ENCODE peak calls at places on chromosome 17, in seven cellular contexts. T is CD4-positive, alpha-beta T cell; M is Karpas-422; O is cardiac muscle cell; N is testis; Z is aorta; P is HCT116. D is an unnamed sample.

GRCh38 chr17:47961406-47961805 is 3.7 kb upstream of the PRR15L start:
- DNase-seq in N (no peak), T (no peak), M (no peak), O (no peak), P (no peak), Z (no peak), D (no peak)

GRCh38 chr17:2594657-2595085 is 1.2 kb downstream of the PAFAH1B1 start:
- DNase-seq in Z (no peak), N (no peak), T (no peak), M (peak; percentile 58), P (no peak), O (peak; percentile 11), D (no peak)

GRCh38 chr17:51389875-51390274 is 129.5 kb downstream of the UTP18 start:
- DNase-seq in N (no peak), M (no peak), Z (no peak), O (no peak), T (no peak), P (no peak), D (no peak)

GRCh38 chr17:70187383-70187782 is 18.1 kb downstream of the KCNJ2 start:
- DNase-seq in Z (no peak), M (no peak), P (no peak), N (no peak), O (no peak), T (no peak), D (no peak)

GRCh38 chr17:82003411-82004381 is 19.0 kb downstream of the CENPX start:
- DNase-seq in M (no peak), O (peak; percentile 96), T (no peak), N (no peak), P (peak; percentile 84), Z (peak; percentile 96), D (no peak)

GRCh38 chr17:9410285-9410684 is 165.3 kb downstream of the STX8 start:
- DNase-seq in M (no peak), N (no peak), O (no peak), Z (no peak), T (no peak), P (no peak), D (no peak)

GRCh38 chr17:60145006-60145935 is 4.5 kb upstream of the CA4 start:
- DNase-seq in N (no peak), P (no peak), O (peak; percentile 40), Z (no peak), T (no peak), M (no peak), D (no peak)

GRCh38 chr17:60610481-60610880 is 10.5 kb downstream of the PPM1D start:
- DNase-seq in Z (no peak), P (no peak), N (no peak), T (no peak), M (no peak), O (peak; percentile 70), D (no peak)

GRCh38 chr17:43003542-43004172 is 2.9 kb upstream of the IFI35 start:
- DNase-seq in T (no peak), O (peak; percentile 52), P (peak; percentile 61), Z (peak; percentile 87), M (peak; percentile 61), N (no peak), D (no peak)

GRCh38 chr17:82257473-82257872 is 16.0 kb downstream of the CSNK1D start:
- DNase-seq in M (no peak), T (peak; percentile 65), Z (peak; percentile 78), P (no peak), N (peak; percentile 65), O (peak; percentile 47), D (peak; percentile 54)

GRCh38 chr17:65374966-65375365 is 186.5 kb downstream of the AXIN2 start:
- DNase-seq in Z (no peak), T (no peak), O (no peak), M (peak; percentile 17), N (no peak), P (no peak), D (no peak)

GRCh38 chr17:1773755-1774181 is 11.9 kb downstream of the SERPINF1 start:
- DNase-seq in P (no peak), O (peak; percentile 92), M (no peak), N (peak; percentile 88), T (no peak), Z (no peak), D (no peak)

GRCh38 chr17:40015005-40015997 is at the start of gene CSF3:
- DNase-seq in P (no peak), M (no peak), N (no peak), Z (peak; percentile 79), O (peak; percentile 44), T (no peak), D (no peak)

GRCh38 chr17:34207572-34207971 is 47.5 kb upstream of the CCL2 start:
- DNase-seq in T (no peak), O (peak; percentile 12), M (no peak), N (no peak), P (no peak), Z (no peak), D (no peak)

GRCh38 chr17:7067198-7067597 is 12.9 kb downstream of the CLEC10A start:
- DNase-seq in N (no peak), M (no peak), T (no peak), O (no peak), Z (no peak), P (no peak), D (no peak)

GRCh38 chr17:30576326-30576861 is 99.2 kb downstream of the GOSR1 start:
- DNase-seq in T (no peak), P (no peak), O (no peak), Z (peak; percentile 43), M (no peak), N (peak; percentile 42), D (no peak)

GRCh38 chr17:19569785-19570496 is 36.3 kb downstream of the SLC47A1 start:
- DNase-seq in P (no peak), M (peak; percentile 55), O (no peak), T (no peak), Z (no peak), N (no peak), D (no peak)

GRCh38 chr17:27245230-27245696 is 48.7 kb upstream of the WSB1 start:
- DNase-seq in N (peak; percentile 82), T (peak; percentile 29), M (peak; percentile 87), P (peak; percentile 69), O (peak; percentile 97), Z (peak; percentile 93), D (no peak)

GRCh38 chr17:58969612-58970011 is 137.1 kb downstream of the TRIM37 start:
- DNase-seq in N (no peak), P (no peak), Z (no peak), M (no peak), T (no peak), O (no peak), D (no peak)

GRCh38 chr17:40345161-40346034 is 19.1 kb downstream of the GJD3 start:
- DNase-seq in T (peak; percentile 44), O (peak; percentile 81), Z (peak; percentile 90), N (peak; percentile 66), P (no peak), M (no peak), D (peak; percentile 39)

GRCh38 chr17:3602499-3602898 is 6.7 kb downstream of the TRPV1 start:
- DNase-seq in N (peak; percentile 40), T (no peak), M (peak; percentile 92), P (peak; percentile 43), Z (no peak), O (peak; percentile 36), D (no peak)

GRCh38 chr17:73278049-73278464 is 16.4 kb upstream of the CPSF4L start:
- DNase-seq in Z (no peak), P (no peak), N (peak; percentile 61), M (no peak), O (no peak), T (no peak), D (no peak)

GRCh38 chr17:2980904-2981246 is 82.5 kb downstream of the OR1D5 start:
- DNase-seq in T (no peak), O (no peak), N (no peak), Z (peak; percentile 56), M (no peak), P (no peak), D (no peak)

GRCh38 chr17:14297161-14297851 is 3.6 kb upstream of the HS3ST3B1 start:
- DNase-seq in M (no peak), O (peak; percentile 84), Z (peak; percentile 77), T (no peak), P (no peak), N (no peak), D (peak; percentile 23)

DNA sequence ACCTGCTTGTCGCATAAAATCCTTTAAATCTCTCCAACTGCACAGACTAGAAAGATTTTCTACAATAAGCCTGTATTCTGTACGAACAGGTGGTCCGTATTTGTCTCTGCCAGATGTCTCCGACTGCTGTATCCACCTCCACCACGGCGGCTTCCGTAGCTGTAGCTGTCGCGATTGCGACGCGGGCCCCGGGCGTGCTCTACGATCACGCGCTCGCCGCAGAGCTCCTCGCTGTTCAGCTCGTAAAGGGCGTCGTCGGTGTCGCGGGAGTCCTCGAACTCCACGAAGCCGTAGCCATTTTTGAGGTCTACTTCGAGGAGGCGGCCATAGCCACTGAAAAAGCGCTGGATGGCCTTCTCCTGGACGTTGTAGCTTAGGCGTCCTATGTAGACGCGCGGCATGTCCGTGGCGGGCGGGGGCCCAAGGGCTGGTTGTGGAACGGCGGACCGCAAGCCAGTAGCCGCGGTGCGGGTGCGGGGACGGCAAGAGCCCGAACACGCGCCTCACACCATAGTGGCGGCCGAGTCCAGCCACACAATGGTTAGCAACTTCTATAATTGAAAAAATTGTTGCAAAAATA is 36.1 kb downstream of the ZNF624 start:
- DNase-seq in N (peak; percentile 65), O (no peak), P (no peak), Z (no peak), T (no peak), M (no peak), D (no peak)
- H3K9me3 ChIP-seq in N (no peaks in the 10 kb centered on the region), O (peaks cover 7% of the 10 kb centered on the region), P (peaks cover 22% of the 10 kb centered on the region), Z (peaks cover 11% of the 10 kb centered on the region), T (peaks cover 74% of the 10 kb centered on the region), M (peaks cover 33% of the 10 kb centered on the region), D (peaks cover 19% of the 10 kb centered on the region)

DNA sequence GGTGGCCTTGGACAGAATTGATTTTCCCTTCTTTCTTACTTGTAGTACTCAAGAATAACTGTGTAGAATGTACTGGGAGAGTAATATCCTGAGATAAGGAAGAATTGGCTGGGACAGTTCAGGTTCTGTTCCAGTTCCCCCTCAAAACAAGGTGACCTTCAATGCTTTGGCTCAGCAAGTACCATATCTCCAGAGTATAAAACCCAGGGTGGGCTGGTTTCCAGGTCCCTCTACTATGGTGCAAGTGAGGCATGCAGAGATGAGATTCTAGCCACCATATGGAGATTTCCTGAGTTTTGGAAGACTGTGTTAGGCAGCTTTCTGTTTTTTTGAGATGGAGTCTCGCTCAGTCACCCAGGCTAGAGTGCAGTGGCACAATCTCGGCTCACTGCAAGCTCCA is 18.1 kb upstream of the DLX3 start:
- DNase-seq in N (no peak), O (no peak), P (no peak), T (no peak), Z (no peak), M (no peak), D (no peak)
- H3K9me3 ChIP-seq in N (no peaks in the 10 kb centered on the region), O (no peaks in the 10 kb centered on the region), P (peaks cover 18% of the 10 kb centered on the region), T (peaks cover 42% of the 10 kb centered on the region), Z (peaks cover 6% of the 10 kb centered on the region), M (no peaks in the 10 kb centered on the region), D (peaks cover 12% of the 10 kb centered on the region)

GRCh38 chr17:61699694-61700093 is 108.7 kb upstream of the NACA2 start:
- DNase-seq in M (peak; percentile 27), O (no peak), P (no peak), Z (no peak), N (no peak), T (no peak), D (no peak)
- H3K9me3 ChIP-seq in M (peaks cover 15% of the 10 kb centered on the region), O (no peaks in the 10 kb centered on the region), P (peaks cover 7% of the 10 kb centered on the region), Z (peaks cover 4% of the 10 kb centered on the region), N (no peaks in the 10 kb centered on the region), T (peaks cover 40% of the 10 kb centered on the region), D (peaks cover 6% of the 10 kb centered on the region)

DNA sequence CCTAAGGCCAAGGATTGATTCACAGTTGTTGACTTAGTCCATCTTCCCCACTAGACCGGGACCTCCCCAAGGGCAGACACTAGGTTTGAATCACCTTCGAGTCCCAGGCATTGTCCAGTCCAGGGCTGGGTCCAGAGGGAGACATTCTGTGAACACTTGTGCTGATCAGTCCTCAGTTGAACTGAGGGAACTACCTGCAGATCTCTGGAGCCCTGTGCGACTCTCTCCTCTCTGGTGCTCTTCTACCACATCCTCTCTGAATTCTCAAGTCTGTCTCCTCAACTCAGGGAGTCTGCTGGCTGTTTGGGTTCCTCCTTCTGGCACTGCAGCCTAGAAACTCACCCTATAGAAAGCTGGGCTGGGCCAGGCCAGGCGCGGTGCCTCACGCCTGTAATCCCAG is 10.8 kb downstream of the ZNF232 start:
- DNase-seq in T (no peak), M (no peak), O (no peak), Z (no peak), P (no peak), N (no peak), D (no peak)
- H3K9me3 ChIP-seq in T (peaks cover 17% of the 10 kb centered on the region), M (peaks cover 4% of the 10 kb centered on the region), O (no peaks in the 10 kb centered on the region), Z (peaks cover 10% of the 10 kb centered on the region), P (peaks cover 1% of the 10 kb centered on the region), N (no peaks in the 10 kb centered on the region), D (peaks cover 11% of the 10 kb centered on the region)